ENCODE peak calls at places on chromosomes 11 and 22, in seven cellular contexts. M is body of pancreas; V is heart right ventricle; A is ovary; K is CD4-positive, alpha-beta memory T cell; T is naive thymus-derived CD4-positive, alpha-beta T cell; E is IMR-90. R is an unnamed sample.

GRCh38 chr11:106302416-106302815 is 225.0 kb downstream of the AASDHPPT start:
- DNase-seq in M (no peak), V (no peak), A (no peak), K (no peak), T (no peak), E (no peak), R (no peak)

GRCh38 chr11:35237860-35238715 is 99.1 kb downstream of the CD44 start:
- DNase-seq in M (peak; percentile 18), V (no peak), A (no peak), K (peak; percentile 64), T (peak; percentile 49), E (no peak), R (no peak)

GRCh38 chr11:64607381-64608259 is 16.6 kb downstream of the SLC22A12 start:
- DNase-seq in M (peak; percentile 14), V (peak; percentile 28), A (peak; percentile 72), K (no peak), T (no peak), E (peak; percentile 5), R (peak; percentile 71)

GRCh38 chr22:31734512-31734911 is 15.4 kb downstream of the PRR14L start:
- DNase-seq in M (no peak), V (no peak), A (no peak), K (no peak), T (no peak), E (peak; percentile 85), R (no peak)

GRCh38 chr11:106706355-106706754 is 311.9 kb downstream of the GUCY1A2 start:
- DNase-seq in M (no peak), V (no peak), A (no peak), K (no peak), T (no peak), E (peak; percentile 67), R (no peak)

GRCh38 chr22:19674129-19674928 is 40.0 kb upstream of the SEPTIN5 start:
- DNase-seq in M (no peak), V (no peak), A (no peak), K (no peak), T (no peak), E (no peak), R (no peak)

GRCh38 chr11:15993360-15993759 is 363.0 kb downstream of the SOX6 start:
- DNase-seq in M (no peak), V (no peak), A (no peak), K (no peak), T (no peak), E (no peak), R (no peak)

GRCh38 chr22:20536590-20537324 is 29.3 kb downstream of the MED15 start:
- DNase-seq in M (no peak), V (peak; percentile 50), A (no peak), K (no peak), T (no peak), E (no peak), R (peak; percentile 77)

GRCh38 chr11:27679136-27680015 is 20.9 kb downstream of the BDNF start:
- DNase-seq in M (no peak), V (no peak), A (no peak), K (no peak), T (no peak), E (no peak), R (no peak)

GRCh38 chr11:43576834-43577521 is 103.6 kb upstream of the HSD17B12 start:
- DNase-seq in M (peak; percentile 48), V (peak; percentile 34), A (peak; percentile 60), K (no peak), T (no peak), E (peak; percentile 49), R (peak; percentile 73)

GRCh38 chr11:100445231-100445735 is 241.8 kb upstream of the ARHGAP42 start:
- DNase-seq in M (peak; percentile 72), V (no peak), A (no peak), K (no peak), T (no peak), E (no peak), R (no peak)

GRCh38 chr11:6648505-6648904 is 7.1 kb downstream of the DCHS1 start:
- DNase-seq in M (no peak), V (no peak), A (no peak), K (no peak), T (no peak), E (no peak), R (no peak)

GRCh38 chr11:57214494-57214893 is 22.6 kb downstream of the APLNR start:
- DNase-seq in M (no peak), V (no peak), A (no peak), K (no peak), T (no peak), E (peak; percentile 86), R (no peak)

GRCh38 chr11:64306876-64307622 is 1.7 kb downstream of the ESRRA start:
- DNase-seq in M (peak; percentile 71), V (no peak), A (peak; percentile 59), K (no peak), T (no peak), E (no peak), R (no peak)

GRCh38 chr11:61543606-61544306 is 35.2 kb downstream of the LRRC10B start:
- DNase-seq in M (no peak), V (no peak), A (no peak), K (no peak), T (no peak), E (peak; percentile 57), R (no peak)

GRCh38 chr11:66100272-66101037 is 30.4 kb downstream of the PACS1 start:
- DNase-seq in M (peak; percentile 94), V (peak; percentile 66), A (peak; percentile 81), K (peak; percentile 81), T (peak; percentile 68), E (no peak), R (peak; percentile 82)

GRCh38 chr11:20031155-20032001 is 128.9 kb downstream of the DBX1 start:
- DNase-seq in M (no peak), V (no peak), A (no peak), K (no peak), T (no peak), E (peak; percentile 95), R (no peak)

GRCh38 chr11:96033569-96033968 is 109.7 kb upstream of the MTMR2 start:
- DNase-seq in M (no peak), V (no peak), A (no peak), K (no peak), T (no peak), E (no peak), R (no peak)

GRCh38 chr22:24510694-24511625 is 15.8 kb downstream of the UPB1 start:
- DNase-seq in M (peak; percentile 45), V (no peak), A (peak; percentile 8), K (no peak), T (no peak), E (peak; percentile 68), R (peak; percentile 64)

GRCh38 chr11:64084962-64085710 is 49.4 kb downstream of the FLRT1 start:
- DNase-seq in M (peak; percentile 90), V (no peak), A (no peak), K (no peak), T (no peak), E (no peak), R (no peak)

GRCh38 chr11:33721291-33721840 is 14.9 kb downstream of the CD59 start:
- DNase-seq in M (no peak), V (no peak), A (no peak), K (no peak), T (no peak), E (peak; percentile 79), R (no peak)

GRCh38 chr11:2781413-2782274 is 81.8 kb upstream of the KCNQ1OT1 start:
- DNase-seq in M (peak; percentile 34), V (peak; percentile 10), A (peak; percentile 57), K (no peak), T (no peak), E (peak; percentile 21), R (no peak)

GRCh38 chr11:7564803-7565202 is 51.0 kb downstream of the PPFIBP2 start:
- DNase-seq in M (no peak), V (no peak), A (no peak), K (no peak), T (no peak), E (no peak), R (no peak)

GRCh38 chr11:127675602-127676001 is 675.0 kb upstream of the KIRREL3 start:
- DNase-seq in M (no peak), V (no peak), A (no peak), K (no peak), T (no peak), E (peak; percentile 4), R (no peak)

GRCh38 chr11:60563553-60564235 is 48.5 kb downstream of the MS4A13 start:
- DNase-seq in M (no peak), V (no peak), A (no peak), K (no peak), T (no peak), E (no peak), R (no peak)

GRCh38 chr22:33303109-33303508 is 244.9 kb upstream of the SYN3 start:
- DNase-seq in M (no peak), V (no peak), A (no peak), K (no peak), T (no peak), E (no peak), R (no peak)

GRCh38 chr11:72719551-72719950 is 32.7 kb downstream of the ARAP1 start:
- DNase-seq in M (no peak), V (no peak), A (no peak), K (no peak), T (no peak), E (no peak), R (no peak)
- H3K4me1 ChIP-seq in M (peaks cover 70% of the 10 kb centered on the region), V (peaks cover 75% of the 10 kb centered on the region), A (peaks cover 29% of the 10 kb centered on the region), K (peaks cover 63% of the 10 kb centered on the region), T (peaks cover 37% of the 10 kb centered on the region), E (peaks cover 27% of the 10 kb centered on the region), R (peaks cover 26% of the 10 kb centered on the region)

GRCh38 chr11:11545285-11546275 is 76.2 kb downstream of the GALNT18 start:
- DNase-seq in M (no peak), V (no peak), A (no peak), K (no peak), T (no peak), E (no peak), R (no peak)
- H3K27ac ChIP-seq in M (no peak overlapping the region), V (peak overlapping the region; percentile 80), A (no peak overlapping the region), K (no peak overlapping the region), T (no peak overlapping the region), E (no peak overlapping the region), R (peak overlapping the region; percentile 17)

DNA sequence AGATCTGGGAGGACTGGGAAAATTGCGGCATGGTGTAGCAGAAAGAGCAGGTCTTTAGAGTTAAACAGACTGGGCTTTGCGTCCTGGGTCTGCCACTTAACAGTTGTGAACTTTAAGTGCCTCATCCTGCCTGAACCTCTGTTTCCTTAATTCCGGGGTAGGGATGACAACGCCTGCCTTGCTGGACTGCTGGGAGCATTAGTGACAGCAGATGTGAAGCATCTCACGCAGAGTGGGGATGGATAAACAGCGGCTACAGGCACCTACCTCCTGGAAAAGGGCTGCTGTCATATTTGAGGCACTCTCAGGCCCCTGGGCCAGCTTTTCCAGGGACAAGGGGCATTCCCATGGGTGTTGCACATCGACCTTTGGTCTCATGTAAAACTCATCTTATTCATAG is 572.1 kb downstream of the TBC1D22A start:
- DNase-seq in M (no peak), V (no peak), A (no peak), K (no peak), T (no peak), E (no peak), R (no peak)
- H3K9me3 ChIP-seq in M (peaks cover 9% of the 10 kb centered on the region), V (peaks cover 9% of the 10 kb centered on the region), A (no peaks in the 10 kb centered on the region), K (no peaks in the 10 kb centered on the region), T (no peaks in the 10 kb centered on the region), E (peaks cover 7% of the 10 kb centered on the region), R (no peaks in the 10 kb centered on the region)

DNA sequence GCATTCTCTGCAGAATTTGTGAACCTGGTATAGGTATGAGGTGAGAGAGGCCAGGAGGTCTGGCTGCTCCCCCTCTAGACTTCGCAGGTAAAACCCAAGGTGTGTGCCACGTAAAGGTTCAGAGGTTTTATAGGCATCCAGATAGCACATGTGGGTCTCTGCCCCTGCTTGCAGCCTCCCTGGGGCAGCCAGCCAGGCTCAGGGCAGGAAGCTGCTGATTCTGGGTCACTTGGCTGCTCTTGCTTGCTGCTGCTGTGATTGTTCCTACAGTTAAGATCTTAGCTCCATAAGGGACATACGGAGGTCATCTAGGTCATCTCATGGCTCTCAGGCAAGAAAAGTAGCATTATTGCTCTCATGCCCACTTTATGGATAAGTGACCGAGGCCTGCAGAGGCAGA is 30.2 kb downstream of the ZBTB16 start:
- DNase-seq in M (peak; percentile 59), V (peak; percentile 37), A (no peak), K (no peak), T (no peak), E (no peak), R (no peak)
- H3K4me1 ChIP-seq in M (peaks cover 99% of the 10 kb centered on the region), V (peaks cover 91% of the 10 kb centered on the region), A (peaks cover 9% of the 10 kb centered on the region), K (peaks cover 18% of the 10 kb centered on the region), T (peaks cover 10% of the 10 kb centered on the region), E (no peaks in the 10 kb centered on the region), R (peaks cover 78% of the 10 kb centered on the region)

R was measured in right cardiac atrium.